ENCODE peak calls at places on chromosomes 5 and 9, in five cellular contexts. F, K, V, H and U are unnamed samples.

GRCh38 chr5:151222769-151223446 is 984 bp downstream of the CCDC69 start:
- DNase-seq in F (no peak), K (no peak), V (peak; percentile 49), H (peak; percentile 38), U (peak; percentile 88)

GRCh38 chr9:120531683-120532300 is 48.2 kb downstream of the CDK5RAP2 start:
- DNase-seq in F (no peak), K (no peak), V (peak; percentile 40), H (no peak), U (no peak)

GRCh38 chr5:108249095-108249784 is 132.7 kb downstream of the FBXL17 start:
- DNase-seq in F (no peak), K (no peak), V (no peak), H (no peak), U (no peak)

GRCh38 chr5:1930880-1931589 is 48.3 kb upstream of the IRX4 start:
- DNase-seq in F (no peak), K (no peak), V (no peak), H (no peak), U (peak; percentile 68)

GRCh38 chr5:123813937-123814624 is 302.1 kb downstream of the CSNK1G3 start:
- DNase-seq in F (no peak), K (peak; percentile 65), V (peak; percentile 9), H (no peak), U (no peak)

GRCh38 chr5:173885481-173886010 is 2.6 kb upstream of the CPEB4 start:
- DNase-seq in F (peak; percentile 71), K (no peak), V (peak; percentile 77), H (no peak), U (no peak)

GRCh38 chr9:70868661-70869652 is 252.5 kb downstream of the TRPM3 start:
- DNase-seq in F (no peak), K (no peak), V (no peak), H (no peak), U (no peak)

GRCh38 chr5:171264842-171265241 is 44.2 kb upstream of the TLX3 start:
- DNase-seq in F (no peak), K (no peak), V (no peak), H (no peak), U (no peak)

GRCh38 chr5:132100672-132101261 is 27.2 kb downstream of the CSF2 start:
- DNase-seq in F (no peak), K (no peak), V (no peak), H (no peak), U (no peak)

GRCh38 chr9:15211994-15212501 is 95.0 kb downstream of the TTC39B start:
- DNase-seq in F (no peak), K (no peak), V (no peak), H (no peak), U (no peak)

GRCh38 chr5:80540691-80541090 is 29.4 kb downstream of the ANKRD34B start:
- DNase-seq in F (no peak), K (no peak), V (no peak), H (no peak), U (no peak)